ENCODE peak calls at places on chromosome 2, in seven cellular contexts. One of them, this sample, is unnamed.
A peak's percentile ranks its signal among the peaks of the same experiment; 100 is the strongest.

GRCh38 chr2:69973335-69973735 is 11.9 kb upstream of the ASPRV1 start:
- DNase-seq in iPS DF 19.7: no peak
- DNase-seq in CD8-positive, alpha-beta T cell: no peak
- DNase-seq in iris pigment epithelial cell: peak; percentile 64
- DNase-seq in stomach: no peak
- DNase-seq in ELF-1: no peak
- DNase-seq in stimulated activated effector memory CD8-positive, alpha-beta T cell treated with anti-CD3 and anti-CD28 coated beads, Interleukin-12 subunit alpha, Interleukin-12 subunit beta, amount 100 ng/mL, for 72 hours: no peak
- DNase-seq in this sample: no peak

GRCh38 chr2:71454221-71455010 is 1.1 kb downstream of the DYSF start:
- DNase-seq in iPS DF 19.7: no peak
- DNase-seq in CD8-positive, alpha-beta T cell: no peak
- DNase-seq in iris pigment epithelial cell: no peak
- DNase-seq in stomach: no peak
- DNase-seq in ELF-1: peak; percentile 64
- DNase-seq in stimulated activated effector memory CD8-positive, alpha-beta T cell treated with anti-CD3 and anti-CD28 coated beads, Interleukin-12 subunit alpha, Interleukin-12 subunit beta, amount 100 ng/mL, for 72 hours: peak; percentile 44
- DNase-seq in this sample: peak; percentile 79

GRCh38 chr2:108625186-108625827 is 91.0 kb downstream of the LIMS1 start:
- DNase-seq in iPS DF 19.7: no peak
- DNase-seq in CD8-positive, alpha-beta T cell: no peak
- DNase-seq in iris pigment epithelial cell: no peak
- DNase-seq in stomach: no peak
- DNase-seq in ELF-1: no peak
- DNase-seq in stimulated activated effector memory CD8-positive, alpha-beta T cell treated with anti-CD3 and anti-CD28 coated beads, Interleukin-12 subunit alpha, Interleukin-12 subunit beta, amount 100 ng/mL, for 72 hours: no peak
- DNase-seq in this sample: no peak

GRCh38 chr2:102334471-102334870 is 21.1 kb upstream of the IL18R1 start:
- DNase-seq in iPS DF 19.7: no peak
- DNase-seq in CD8-positive, alpha-beta T cell: no peak
- DNase-seq in iris pigment epithelial cell: no peak
- DNase-seq in stomach: no peak
- DNase-seq in ELF-1: no peak
- DNase-seq in stimulated activated effector memory CD8-positive, alpha-beta T cell treated with anti-CD3 and anti-CD28 coated beads, Interleukin-12 subunit alpha, Interleukin-12 subunit beta, amount 100 ng/mL, for 72 hours: no peak
- DNase-seq in this sample: no peak

GRCh38 chr2:241111443-241111810 is 9.3 kb upstream of the MTERF4 start:
- DNase-seq in iPS DF 19.7: no peak
- DNase-seq in CD8-positive, alpha-beta T cell: peak; percentile 70
- DNase-seq in iris pigment epithelial cell: no peak
- DNase-seq in stomach: no peak
- DNase-seq in ELF-1: no peak
- DNase-seq in stimulated activated effector memory CD8-positive, alpha-beta T cell treated with anti-CD3 and anti-CD28 coated beads, Interleukin-12 subunit alpha, Interleukin-12 subunit beta, amount 100 ng/mL, for 72 hours: no peak
- DNase-seq in this sample: no peak

GRCh38 chr2:240401781-240402551 is 33.5 kb upstream of the GPC1 start:
- DNase-seq in iPS DF 19.7: no peak
- DNase-seq in CD8-positive, alpha-beta T cell: peak; percentile 32
- DNase-seq in iris pigment epithelial cell: no peak
- DNase-seq in stomach: peak; percentile 13
- DNase-seq in ELF-1: no peak
- DNase-seq in stimulated activated effector memory CD8-positive, alpha-beta T cell treated with anti-CD3 and anti-CD28 coated beads, Interleukin-12 subunit alpha, Interleukin-12 subunit beta, amount 100 ng/mL, for 72 hours: no peak
- DNase-seq in this sample: peak; percentile 37

GRCh38 chr2:134897932-134898331 is 20.7 kb upstream of the CCNT2 start:
- DNase-seq in iPS DF 19.7: no peak
- DNase-seq in CD8-positive, alpha-beta T cell: no peak
- DNase-seq in iris pigment epithelial cell: peak; percentile 21
- DNase-seq in stomach: no peak
- DNase-seq in ELF-1: no peak
- DNase-seq in stimulated activated effector memory CD8-positive, alpha-beta T cell treated with anti-CD3 and anti-CD28 coated beads, Interleukin-12 subunit alpha, Interleukin-12 subunit beta, amount 100 ng/mL, for 72 hours: no peak
- DNase-seq in this sample: no peak

GRCh38 chr2:28080911-28081310 is 190.4 kb downstream of the BABAM2 start:
- DNase-seq in iPS DF 19.7: no peak
- DNase-seq in CD8-positive, alpha-beta T cell: no peak
- DNase-seq in iris pigment epithelial cell: peak; percentile 85
- DNase-seq in stomach: no peak
- DNase-seq in ELF-1: no peak
- DNase-seq in stimulated activated effector memory CD8-positive, alpha-beta T cell treated with anti-CD3 and anti-CD28 coated beads, Interleukin-12 subunit alpha, Interleukin-12 subunit beta, amount 100 ng/mL, for 72 hours: no peak
- DNase-seq in this sample: peak; percentile 41

GRCh38 chr2:240467659-240468299 is 32.3 kb downstream of the GPC1 start:
- DNase-seq in iPS DF 19.7: no peak
- DNase-seq in CD8-positive, alpha-beta T cell: no peak
- DNase-seq in iris pigment epithelial cell: no peak
- DNase-seq in stomach: peak; percentile 20
- DNase-seq in ELF-1: peak; percentile 1
- DNase-seq in stimulated activated effector memory CD8-positive, alpha-beta T cell treated with anti-CD3 and anti-CD28 coated beads, Interleukin-12 subunit alpha, Interleukin-12 subunit beta, amount 100 ng/mL, for 72 hours: no peak
- DNase-seq in this sample: peak; percentile 58

GRCh38 chr2:127681288-127681771 is 6.0 kb upstream of the LIMS2 start:
- DNase-seq in iPS DF 19.7: no peak
- DNase-seq in CD8-positive, alpha-beta T cell: no peak
- DNase-seq in iris pigment epithelial cell: no peak
- DNase-seq in stomach: no peak
- DNase-seq in ELF-1: no peak
- DNase-seq in stimulated activated effector memory CD8-positive, alpha-beta T cell treated with anti-CD3 and anti-CD28 coated beads, Interleukin-12 subunit alpha, Interleukin-12 subunit beta, amount 100 ng/mL, for 72 hours: no peak
- DNase-seq in this sample: peak; percentile 65

GRCh38 chr2:169141713-169142352 is 72.5 kb downstream of the DHRS9 start:
- DNase-seq in iPS DF 19.7: peak; percentile 47
- DNase-seq in CD8-positive, alpha-beta T cell: peak; percentile 75
- DNase-seq in iris pigment epithelial cell: peak; percentile 49
- DNase-seq in stomach: peak; percentile 67
- DNase-seq in ELF-1: peak; percentile 80
- DNase-seq in stimulated activated effector memory CD8-positive, alpha-beta T cell treated with anti-CD3 and anti-CD28 coated beads, Interleukin-12 subunit alpha, Interleukin-12 subunit beta, amount 100 ng/mL, for 72 hours: peak; percentile 75
- DNase-seq in this sample: peak; percentile 93

GRCh38 chr2:156190532-156190931 is 142.0 kb downstream of the NR4A2 start:
- DNase-seq in iPS DF 19.7: no peak
- DNase-seq in CD8-positive, alpha-beta T cell: no peak
- DNase-seq in iris pigment epithelial cell: no peak
- DNase-seq in stomach: no peak
- DNase-seq in ELF-1: no peak
- DNase-seq in stimulated activated effector memory CD8-positive, alpha-beta T cell treated with anti-CD3 and anti-CD28 coated beads, Interleukin-12 subunit alpha, Interleukin-12 subunit beta, amount 100 ng/mL, for 72 hours: no peak
- DNase-seq in this sample: no peak

GRCh38 chr2:227106845-227107759 is 56.9 kb downstream of the COL4A4 start:
- DNase-seq in iPS DF 19.7: peak; percentile 28
- DNase-seq in CD8-positive, alpha-beta T cell: no peak
- DNase-seq in iris pigment epithelial cell: peak; percentile 78
- DNase-seq in stomach: peak; percentile 47
- DNase-seq in ELF-1: peak; percentile 68
- DNase-seq in stimulated activated effector memory CD8-positive, alpha-beta T cell treated with anti-CD3 and anti-CD28 coated beads, Interleukin-12 subunit alpha, Interleukin-12 subunit beta, amount 100 ng/mL, for 72 hours: peak; percentile 55
- DNase-seq in this sample: peak; percentile 88

GRCh38 chr2:190947711-190948251 is 66.2 kb downstream of the STAT1 start:
- DNase-seq in iPS DF 19.7: no peak
- DNase-seq in CD8-positive, alpha-beta T cell: no peak
- DNase-seq in iris pigment epithelial cell: peak; percentile 77
- DNase-seq in stomach: no peak
- DNase-seq in ELF-1: peak; percentile 20
- DNase-seq in stimulated activated effector memory CD8-positive, alpha-beta T cell treated with anti-CD3 and anti-CD28 coated beads, Interleukin-12 subunit alpha, Interleukin-12 subunit beta, amount 100 ng/mL, for 72 hours: no peak
- DNase-seq in this sample: no peak

GRCh38 chr2:229350117-229350805 is 79.2 kb upstream of the PID1 start:
- DNase-seq in iPS DF 19.7: no peak
- DNase-seq in CD8-positive, alpha-beta T cell: no peak
- DNase-seq in iris pigment epithelial cell: peak; percentile 53
- DNase-seq in stomach: no peak
- DNase-seq in ELF-1: no peak
- DNase-seq in stimulated activated effector memory CD8-positive, alpha-beta T cell treated with anti-CD3 and anti-CD28 coated beads, Interleukin-12 subunit alpha, Interleukin-12 subunit beta, amount 100 ng/mL, for 72 hours: no peak
- DNase-seq in this sample: no peak

GRCh38 chr2:86633094-86633740 is 9.6 kb upstream of the RNF103 start:
- DNase-seq in iPS DF 19.7: no peak
- DNase-seq in CD8-positive, alpha-beta T cell: no peak
- DNase-seq in iris pigment epithelial cell: no peak
- DNase-seq in stomach: peak; percentile 49
- DNase-seq in ELF-1: no peak
- DNase-seq in stimulated activated effector memory CD8-positive, alpha-beta T cell treated with anti-CD3 and anti-CD28 coated beads, Interleukin-12 subunit alpha, Interleukin-12 subunit beta, amount 100 ng/mL, for 72 hours: no peak
- DNase-seq in this sample: no peak

GRCh38 chr2:174846218-174846617 is 81.9 kb upstream of the CHRNA1 start:
- DNase-seq in iPS DF 19.7: no peak
- DNase-seq in CD8-positive, alpha-beta T cell: no peak
- DNase-seq in iris pigment epithelial cell: no peak
- DNase-seq in stomach: no peak
- DNase-seq in ELF-1: no peak
- DNase-seq in stimulated activated effector memory CD8-positive, alpha-beta T cell treated with anti-CD3 and anti-CD28 coated beads, Interleukin-12 subunit alpha, Interleukin-12 subunit beta, amount 100 ng/mL, for 72 hours: no peak
- DNase-seq in this sample: no peak

GRCh38 chr2:177533253-177533652 is 140.7 kb downstream of the AGPS start:
- DNase-seq in iPS DF 19.7: no peak
- DNase-seq in CD8-positive, alpha-beta T cell: no peak
- DNase-seq in iris pigment epithelial cell: no peak
- DNase-seq in stomach: no peak
- DNase-seq in ELF-1: no peak
- DNase-seq in stimulated activated effector memory CD8-positive, alpha-beta T cell treated with anti-CD3 and anti-CD28 coated beads, Interleukin-12 subunit alpha, Interleukin-12 subunit beta, amount 100 ng/mL, for 72 hours: no peak
- DNase-seq in this sample: no peak

GRCh38 chr2:120777787-120778186 is 42.1 kb downstream of the GLI2 start:
- DNase-seq in iPS DF 19.7: no peak
- DNase-seq in CD8-positive, alpha-beta T cell: no peak
- DNase-seq in iris pigment epithelial cell: no peak
- DNase-seq in stomach: no peak
- DNase-seq in ELF-1: no peak
- DNase-seq in stimulated activated effector memory CD8-positive, alpha-beta T cell treated with anti-CD3 and anti-CD28 coated beads, Interleukin-12 subunit alpha, Interleukin-12 subunit beta, amount 100 ng/mL, for 72 hours: no peak
- DNase-seq in this sample: peak; percentile 36

GRCh38 chr2:53784431-53784830 is 2.3 kb downstream of the ASB3 start:
- DNase-seq in iPS DF 19.7: no peak
- DNase-seq in CD8-positive, alpha-beta T cell: no peak
- DNase-seq in iris pigment epithelial cell: no peak
- DNase-seq in stomach: no peak
- DNase-seq in ELF-1: no peak
- DNase-seq in stimulated activated effector memory CD8-positive, alpha-beta T cell treated with anti-CD3 and anti-CD28 coated beads, Interleukin-12 subunit alpha, Interleukin-12 subunit beta, amount 100 ng/mL, for 72 hours: no peak
- DNase-seq in this sample: no peak